ENCODE peak calls at places on chromosomes 4 and X, in five cellular contexts. O, Z, N, J and Q are unnamed samples.

GRCh38 chr4:19987746-19988145 is 264.0 kb upstream of the SLIT2 start:
- DNase-seq in Z (no peak), N (no peak), J (no peak), O (no peak), Q (no peak)

GRCh38 chrX:23840674-23841073 is 57.7 kb downstream of the SAT1 start:
- DNase-seq in O (no peak), J (no peak), N (no peak), Z (no peak), Q (no peak)

GRCh38 chrX:40418413-40419195 is 162.2 kb upstream of the ATP6AP2 start:
- DNase-seq in O (no peak), Z (peak; percentile 72), J (no peak), N (no peak), Q (no peak)

GRCh38 chr4:184011810-184012209 is 106.7 kb downstream of the STOX2 start:
- DNase-seq in J (no peak), Z (no peak), N (no peak), O (no peak), Q (no peak)

GRCh38 chr4:83362492-83363329 is 28.1 kb upstream of the HPSE start:
- DNase-seq in N (no peak), J (no peak), O (no peak), Z (peak; percentile 32), Q (no peak)

GRCh38 chrX:103539695-103540094 is 20.4 kb upstream of the RAB40A start:
- DNase-seq in J (no peak), O (no peak), Z (no peak), N (no peak), Q (no peak)

GRCh38 chr4:152534541-152535231 is 1.2 kb downstream of the FBXW7 start:
- DNase-seq in Z (peak; percentile 26), N (no peak), O (no peak), J (peak; percentile 23), Q (peak; percentile 30)

GRCh38 chr4:146255874-146256273 is 41.5 kb downstream of the REELD1 start:
- DNase-seq in Z (no peak), J (no peak), N (no peak), O (no peak), Q (no peak)

GRCh38 chrX:129478516-129478915 is 44.8 kb downstream of the SMARCA1 start:
- DNase-seq in Z (no peak), O (no peak), N (no peak), J (no peak), Q (no peak)

GRCh38 chr4:69831270-69831627 is 28.7 kb downstream of the SULT1E1 start:
- DNase-seq in Z (no peak), J (no peak), O (no peak), N (no peak), Q (no peak)

GRCh38 chr4:140662082-140662869 is 93.5 kb upstream of the UCP1 start:
- DNase-seq in O (no peak), Z (peak; percentile 39), J (no peak), N (no peak), Q (no peak)

GRCh38 chr4:71141125-71141524 is 147.7 kb downstream of the DCK start:
- DNase-seq in N (no peak), Z (no peak), O (no peak), J (no peak), Q (no peak)

GRCh38 chrX:133097031-133097430 is at the start of gene USP26:
- DNase-seq in J (no peak), O (no peak), N (no peak), Z (no peak), Q (no peak)

GRCh38 chr4:152536545-152537182 is 772 bp upstream of the FBXW7 start:
- DNase-seq in N (no peak), O (peak; percentile 7), J (no peak), Z (peak; percentile 70), Q (peak; percentile 83)

GRCh38 chrX:69361286-69361926 is 142.7 kb upstream of the NALF2 start:
- DNase-seq in Z (peak; percentile 3), O (no peak), J (peak; percentile 32), N (no peak), Q (no peak)

GRCh38 chr4:3189459-3189858 is 59.5 kb upstream of the MSANTD1 start:
- DNase-seq in Z (no peak), J (no peak), O (no peak), N (no peak), Q (no peak)

GRCh38 chrX:101009086-101009485 is 39.6 kb downstream of the ARL13A start:
- DNase-seq in N (no peak), J (no peak), O (no peak), Z (no peak), Q (no peak)

GRCh38 chrX:107559506-107559905 is 68.8 kb upstream of the PRPS1 start:
- DNase-seq in N (no peak), O (no peak), Z (no peak), J (no peak), Q (no peak)
- H3K4me1 ChIP-seq in N (no peaks in the 10 kb centered on the region), O (peaks cover 3% of the 10 kb centered on the region), Z (no peaks in the 10 kb centered on the region), J (no peaks in the 10 kb centered on the region), Q (no peaks in the 10 kb centered on the region)

DNA sequence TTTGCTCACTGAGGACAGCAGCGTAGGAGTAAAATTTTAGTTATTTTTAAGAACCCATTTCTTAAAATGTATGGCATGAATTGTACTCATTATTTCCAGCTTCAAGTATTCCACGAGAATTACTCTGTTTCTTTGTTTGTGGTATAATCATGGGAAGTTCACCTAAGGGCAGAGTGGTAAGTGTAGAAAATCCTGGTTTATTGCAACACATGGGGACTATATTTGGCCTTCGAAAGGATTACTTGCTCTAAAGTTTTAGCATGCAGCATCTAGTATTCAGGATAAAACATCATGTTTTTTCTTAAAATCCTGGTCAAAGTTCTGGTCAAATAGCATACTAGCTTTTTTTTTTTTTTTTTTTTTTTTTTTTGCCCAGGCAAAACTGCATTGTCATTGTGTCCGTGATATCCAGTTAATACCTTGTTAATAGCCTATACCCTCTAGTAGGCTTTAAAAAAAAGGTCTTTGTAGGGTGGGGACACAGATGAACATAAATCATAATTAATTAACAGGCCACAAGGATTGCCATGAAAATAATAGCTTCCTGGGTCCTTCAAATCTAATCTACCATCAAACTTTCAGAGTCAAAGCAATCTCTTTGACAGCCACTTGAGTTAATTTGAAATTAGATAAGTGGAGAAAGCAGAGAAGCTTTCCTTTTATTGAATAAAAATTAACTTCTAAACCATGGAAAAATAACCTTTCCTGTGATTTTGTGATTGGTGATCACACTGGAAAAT is 44.6 kb upstream of the VEGFC start:
- DNase-seq in Z (no peak), J (no peak), O (no peak), N (no peak), Q (no peak)
- H3K4me1 ChIP-seq in Z (peaks cover 28% of the 10 kb centered on the region), J (no peaks in the 10 kb centered on the region), O (peaks cover 8% of the 10 kb centered on the region), N (no peaks in the 10 kb centered on the region), Q (no peaks in the 10 kb centered on the region)

DNA sequence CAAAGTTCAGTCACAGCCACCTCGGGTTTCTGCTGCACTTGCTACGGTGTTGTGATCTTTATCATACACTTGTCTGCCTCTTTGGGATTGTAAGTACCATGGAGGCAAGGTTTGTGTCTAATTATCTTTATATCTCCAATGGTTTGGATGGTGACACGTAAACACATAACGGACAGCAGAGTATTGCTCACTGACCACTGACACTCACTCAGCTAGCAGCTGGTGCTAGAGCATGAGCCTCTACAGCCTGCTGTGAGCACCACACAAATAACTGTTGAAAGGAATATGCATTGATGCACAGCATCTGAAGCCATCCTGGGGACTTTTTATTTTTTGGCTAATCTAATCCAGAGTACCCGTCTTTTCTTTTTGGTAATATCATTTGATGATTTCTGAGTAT is 156.0 kb downstream of the DCLK2 start:
- DNase-seq in N (no peak), Z (no peak), O (no peak), J (no peak), Q (no peak)
- H3K4me1 ChIP-seq in N (no peaks in the 10 kb centered on the region), Z (peaks cover 17% of the 10 kb centered on the region), O (peaks cover 14% of the 10 kb centered on the region), J (peaks cover under 1% of the 10 kb centered on the region), Q (no peaks in the 10 kb centered on the region)

GRCh38 chr4:41375561-41375960 is 118.8 kb downstream of the UCHL1 start:
- DNase-seq in N (no peak), J (no peak), Z (no peak), O (no peak), Q (no peak)
- H3K4me1 ChIP-seq in N (no peaks in the 10 kb centered on the region), J (no peaks in the 10 kb centered on the region), Z (no peaks in the 10 kb centered on the region), O (peaks cover 2% of the 10 kb centered on the region), Q (no peaks in the 10 kb centered on the region)

GRCh38 chr4:118767109-118767508 is 68.8 kb downstream of the SEC24D start:
- DNase-seq in N (no peak), J (no peak), O (no peak), Z (no peak), Q (no peak)

GRCh38 chr4:118770741-118771187 is 65.2 kb downstream of the SEC24D start:
- DNase-seq in Z (peak; percentile 52), J (no peak), O (no peak), N (no peak), Q (no peak)

GRCh38 chr4:118765399-118765798 is 70.5 kb downstream of the SEC24D start:
- DNase-seq in Z (peak; percentile 84), O (peak; percentile 54), N (no peak), J (no peak), Q (no peak)

GRCh38 chr4:118772149-118773081 is 63.5 kb downstream of the SEC24D start:
- DNase-seq in O (peak; percentile 34), N (no peak), Z (peak; percentile 30), J (no peak), Q (peak; percentile 22)

DNA sequence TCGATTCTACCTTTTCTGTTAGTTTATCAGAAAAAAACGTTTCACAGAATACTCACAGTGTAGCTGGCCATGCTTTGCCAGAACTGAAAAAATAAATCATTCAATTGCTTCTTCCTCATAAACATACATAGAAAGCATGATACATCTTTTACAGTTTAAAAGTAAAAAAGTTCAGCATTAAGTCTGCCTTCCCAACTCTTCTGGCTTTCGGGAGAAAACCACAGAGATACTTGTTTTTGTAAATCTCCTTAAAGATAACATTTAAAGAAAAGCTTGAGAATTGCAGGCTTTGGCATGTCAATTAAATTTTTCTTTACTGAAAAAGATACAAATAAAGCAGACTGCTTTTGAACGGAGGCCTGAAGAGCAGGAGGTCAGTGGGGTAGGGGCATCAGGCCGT is 66.8 kb downstream of the SEC24D start:
- DNase-seq in J (no peak), N (no peak), Z (no peak), O (no peak), Q (no peak)
- H3K4me1 ChIP-seq in J (peaks cover 12% of the 10 kb centered on the region), N (no peaks in the 10 kb centered on the region), Z (peaks cover 39% of the 10 kb centered on the region), O (peaks cover 9% of the 10 kb centered on the region), Q (no peaks in the 10 kb centered on the region)

DNA sequence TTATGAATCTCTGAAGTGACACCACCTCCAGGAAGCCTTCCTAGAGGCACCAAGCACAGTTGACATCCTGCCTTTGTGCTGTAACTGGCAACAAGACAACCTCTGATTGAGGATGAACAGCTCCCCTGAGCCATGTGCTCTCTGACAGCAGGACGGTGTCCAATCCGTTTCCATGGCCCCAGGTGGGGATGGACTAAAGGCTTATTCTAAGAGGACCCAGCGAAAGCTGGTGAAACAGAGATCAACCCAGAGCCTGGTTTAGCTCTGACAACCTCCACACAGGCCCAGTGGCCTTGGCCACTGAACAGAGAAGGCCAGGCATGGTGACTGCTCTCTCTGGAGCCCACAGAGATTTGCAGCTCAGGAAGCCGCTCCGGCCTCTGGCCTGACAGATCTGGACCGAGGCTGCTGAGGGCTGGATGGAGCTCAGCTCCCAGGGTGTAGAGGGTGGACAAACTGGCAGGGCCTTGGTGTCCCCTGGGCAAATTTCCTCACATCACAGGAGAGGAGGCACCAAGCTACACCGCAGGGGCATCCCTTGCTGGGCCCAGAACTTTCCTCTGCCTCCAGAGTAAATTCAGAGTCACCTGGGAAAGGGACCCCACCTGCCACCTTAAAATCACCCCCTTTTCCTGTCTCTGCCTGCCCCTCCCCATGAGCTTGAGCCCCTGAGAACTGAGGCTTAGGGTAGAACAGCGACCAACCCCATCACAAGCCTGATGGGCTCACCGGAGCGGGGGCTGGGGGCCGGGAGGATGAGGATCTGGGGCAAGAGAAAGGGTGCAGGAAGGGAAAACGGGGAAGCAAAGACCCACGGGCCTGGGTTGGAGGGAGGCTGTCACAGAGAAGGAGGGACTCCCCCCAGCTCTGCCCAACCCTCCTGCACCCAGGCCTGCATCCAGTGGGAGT is 40.2 kb downstream of the HMX1 start:
- DNase-seq in Z (no peak), N (peak; percentile 40), O (no peak), J (no peak), Q (no peak)
- H3K4me1 ChIP-seq in Z (no peaks in the 10 kb centered on the region), N (no peaks in the 10 kb centered on the region), O (no peaks in the 10 kb centered on the region), J (no peaks in the 10 kb centered on the region), Q (no peaks in the 10 kb centered on the region)

GRCh38 chr4:7890635-7891393 is 48.8 kb downstream of the AFAP1 start:
- DNase-seq in O (no peak), Z (peak; percentile 80), N (no peak), J (no peak), Q (no peak)
- H3K4me1 ChIP-seq in O (peaks cover 18% of the 10 kb centered on the region), Z (peaks cover 60% of the 10 kb centered on the region), N (no peaks in the 10 kb centered on the region), J (peaks cover 6% of the 10 kb centered on the region), Q (no peaks in the 10 kb centered on the region)